ENCODE peak calls at places on chromosomes 11 and 22, in four cellular contexts. V is GDM1, S is naive B cell, A is myocyte. J is an unnamed sample.

GRCh38 chr11:47913569-47914244 is 65.6 kb upstream of the NUP160 start:
- DNase-seq in S (no peak), V (no peak), A (no peak), J (no peak)

GRCh38 chr11:1120532-1121342 is 37.0 kb upstream of the MUC5AC start:
- DNase-seq in V (no peak), A (no peak), S (no peak), J (no peak)

GRCh38 chr22:20312396-20313191 is 7.3 kb downstream of the DGCR6L start:
- DNase-seq in S (no peak), V (no peak), A (no peak), J (no peak)

GRCh38 chr22:20531404-20532181 is 24.2 kb downstream of the MED15 start:
- DNase-seq in A (peak; percentile 93), V (no peak), S (no peak), J (no peak)

GRCh38 chr11:96964661-96965060 is 574.8 kb downstream of the JRKL start:
- DNase-seq in V (no peak), S (no peak), A (no peak), J (no peak)

GRCh38 chr11:125407046-125407445 is 89.0 kb downstream of the FEZ1 start:
- DNase-seq in V (no peak), A (no peak), S (no peak), J (no peak)

GRCh38 chr11:62612366-62613274 is at the start of the genes EML3 and ROM1:
- DNase-seq in S (peak; percentile 93), V (peak; percentile 90), A (peak; percentile 90), J (peak; percentile 87)

GRCh38 chr22:39454385-39454871 is 2.4 kb upstream of the MGAT3 start:
- DNase-seq in V (no peak), A (no peak), S (no peak), J (no peak)

GRCh38 chr11:1041936-1042608 is 5.6 kb upstream of the MUC6 start:
- DNase-seq in S (no peak), A (no peak), V (no peak), J (no peak)

GRCh38 chr11:66789097-66789890 is 53.9 kb upstream of the RCE1 start:
- DNase-seq in S (no peak), A (no peak), V (no peak), J (no peak)

GRCh38 chr22:47375621-47376321 is 613.3 kb downstream of the TBC1D22A start:
- DNase-seq in A (no peak), S (no peak), V (no peak), J (no peak)

GRCh38 chr11:63427971-63428508 is 58.5 kb downstream of the SLC22A9 start:
- DNase-seq in S (no peak), A (no peak), V (no peak), J (no peak)

GRCh38 chr11:74470526-74470925 is 3.2 kb upstream of the KCNE3 start:
- DNase-seq in V (no peak), S (no peak), A (no peak), J (no peak)

GRCh38 chr11:74257934-74258553 is 53.4 kb downstream of the P4HA3 start:
- DNase-seq in S (no peak), A (peak; percentile 59), V (no peak), J (no peak)

GRCh38 chr11:95704865-95705264 is 84.7 kb downstream of the FAM76B start:
- DNase-seq in V (no peak), A (no peak), S (no peak), J (no peak)

GRCh38 chr11:66986178-66986545 is 11.1 kb downstream of the C11orf86 start:
- DNase-seq in A (no peak), S (no peak), V (no peak), J (no peak)

GRCh38 chr11:59944761-59945160 is 6.5 kb downstream of the OOSP1 start:
- DNase-seq in V (no peak), A (no peak), S (no peak), J (no peak)

GRCh38 chr11:113255096-113255495 is 59.3 kb upstream of the TTC12 start:
- DNase-seq in S (no peak), A (no peak), V (no peak), J (no peak)

GRCh38 chr11:12382451-12382850 is 5.1 kb downstream of the PARVA start:
- DNase-seq in V (no peak), S (no peak), A (no peak), J (no peak)

GRCh38 chr22:43838161-43838560 is 24.2 kb downstream of the SULT4A1 start:
- DNase-seq in A (peak; percentile 40), V (no peak), S (no peak), J (no peak)

GRCh38 chr11:78744202-78744601 is 169.5 kb upstream of the NARS2 start:
- DNase-seq in S (no peak), A (no peak), V (no peak), J (no peak)

GRCh38 chr11:6205366-6205765 is at the start of gene C11orf42:
- DNase-seq in S (no peak), A (no peak), V (no peak), J (no peak)

GRCh38 chr11:121964591-121964990 is 151.4 kb downstream of the BLID start:
- DNase-seq in S (no peak), V (no peak), A (peak; percentile 62), J (no peak)

GRCh38 chr11:134050541-134051383 is 18.1 kb upstream of the JAM3 start:
- DNase-seq in S (peak; percentile 67), V (peak; percentile 59), A (peak; percentile 73), J (peak; percentile 70)

GRCh38 chr11:133835258-133836075 is 9.8 kb downstream of the SPATA19 start:
- DNase-seq in A (peak; percentile 5), S (no peak), V (peak; percentile 42), J (peak; percentile 50)

GRCh38 chr11:606245-606644 is 9.5 kb downstream of the IRF7 start:
- DNase-seq in V (no peak), S (no peak), A (no peak), J (no peak)

GRCh38 chr22:49564666-49565515 is 262.8 kb downstream of the BRD1 start:
- DNase-seq in V (no peak), A (no peak), S (no peak), J (no peak)

GRCh38 chr11:33651555-33651954 is 49.1 kb downstream of the C11orf91 start:
- DNase-seq in S (no peak), A (no peak), V (no peak), J (no peak)

GRCh38 chr22:18954941-18955571 is 19.0 kb upstream of the PRODH start:
- DNase-seq in A (no peak), V (no peak), S (no peak), J (no peak)